ENCODE peak calls at places on chromosomes 7 and 10, in four cellular contexts. Y is fibroblast of lung; C is NB4; L is stimulated activated CD8-positive, alpha-beta memory T cell treated with anti-CD3 and anti-CD28 coated beads, Interleukin-15, amount 100 ng/mL, for 48 hours. H is an unnamed sample.

GRCh38 chr7:108002726-108003590 is at the start of gene LAMB1:
- DNase-seq in C (no peak), L (no peak), Y (peak), H (peak)

GRCh38 chr10:59234814-59235429 is 58.5 kb downstream of the PHYHIPL start:
- DNase-seq in Y (peak), L (no peak), C (peak), H (peak)

GRCh38 chr10:11716704-11717103 is 25.5 kb upstream of the ECHDC3 start:
- DNase-seq in L (no peak), Y (no peak), C (peak), H (no peak)

GRCh38 chr10:47175181-47176080 is 124.6 kb upstream of the GDF10 start:
- DNase-seq in Y (no peak), L (no peak), C (no peak), H (no peak)

GRCh38 chr7:98472391-98473002 is 71.6 kb upstream of the BAIAP2L1 start:
- DNase-seq in L (no peak), C (no peak), Y (no peak), H (no peak)

GRCh38 chr10:95864906-95865813 is 42.6 kb upstream of the CC2D2B start:
- DNase-seq in Y (peak), L (peak), C (peak), H (peak)

GRCh38 chr7:129067943-129068548 is 13.1 kb upstream of the TNPO3 start:
- DNase-seq in Y (no peak), L (no peak), C (peak), H (no peak)

GRCh38 chr10:118278649-118279048 is 63.5 kb downstream of the FAM204A start:
- DNase-seq in C (no peak), L (no peak), Y (peak), H (no peak)

GRCh38 chr7:82740246-82740848 is 296.8 kb upstream of the CACNA2D1 start:
- DNase-seq in Y (peak), L (no peak), C (peak), H (peak)

GRCh38 chr10:104332243-104333036 is 5.8 kb downstream of the ITPRIP start:
- DNase-seq in Y (peak), C (no peak), L (no peak), H (no peak)

GRCh38 chr7:84153005-84153404 is 41.6 kb downstream of the SEMA3A start:
- DNase-seq in Y (no peak), C (no peak), L (no peak), H (no peak)

GRCh38 chr10:18021725-18022480 is 70.2 kb downstream of the SLC39A12 start:
- DNase-seq in C (no peak), Y (no peak), L (no peak), H (no peak)

GRCh38 chr10:103849880-103850571 is 5.3 kb downstream of the SH3PXD2A start:
- DNase-seq in L (no peak), Y (peak), C (peak), H (no peak)

GRCh38 chr7:123749537-123749857 is 694 bp upstream of the WASL start:
- DNase-seq in Y (no peak), L (no peak), C (no peak), H (no peak)

GRCh38 chr7:119935418-119936025 is 337.5 kb upstream of the KCND2 start:
- DNase-seq in Y (peak), L (no peak), C (peak), H (peak)

GRCh38 chr7:135291809-135292253 is 58.2 kb downstream of the STRA8 start:
- DNase-seq in L (no peak), C (no peak), Y (peak), H (no peak)

GRCh38 chr10:122630526-122630925 is 69.1 kb downstream of the C10orf120 start:
- DNase-seq in Y (no peak), C (no peak), L (no peak), H (no peak)

GRCh38 chr7:44287488-44288380 is 37.7 kb downstream of the CAMK2B start:
- DNase-seq in Y (no peak), C (no peak), L (no peak), H (no peak)

GRCh38 chr7:37467017-37467416 is 18.4 kb upstream of the ELMO1 start:
- DNase-seq in C (peak), Y (no peak), L (no peak), H (no peak)

GRCh38 chr10:42866115-42866995 is 83.8 kb downstream of the BMS1 start:
- DNase-seq in L (peak), C (peak), Y (peak), H (peak)

GRCh38 chr10:11256896-11257295 is 239.2 kb downstream of the CELF2 start:
- DNase-seq in L (no peak), C (no peak), Y (no peak), H (no peak)

GRCh38 chr7:124856299-124856888 is 73.2 kb downstream of the POT1 start:
- DNase-seq in L (no peak), Y (peak), C (peak), H (peak)

GRCh38 chr7:539731-540411 is 20.2 kb upstream of the PDGFA start:
- DNase-seq in Y (peak), C (no peak), L (no peak), H (no peak)

GRCh38 chr10:119620771-119621384 is 24.1 kb upstream of the TIAL1 start:
- DNase-seq in C (no peak), Y (no peak), L (no peak), H (no peak)

GRCh38 chr7:27519801-27520200 is 142.9 kb downstream of the HIBADH start:
- DNase-seq in Y (no peak), C (no peak), L (no peak), H (no peak)

GRCh38 chr10:91162495-91163268 is 57.8 kb upstream of the PCGF5 start:
- DNase-seq in L (peak), Y (peak), C (peak), H (peak)

GRCh38 chr7:2444476-2444875 is 31.7 kb downstream of the GRIFIN start:
- DNase-seq in C (no peak), Y (peak), L (no peak), H (no peak)

GRCh38 chr7:22576941-22577927 is 77.2 kb upstream of the STEAP1B start:
- DNase-seq in Y (peak), C (peak), L (no peak), H (peak)

GRCh38 chr7:159118623-159119022 is 26.0 kb downstream of the VIPR2 start:
- DNase-seq in C (no peak), Y (no peak), L (no peak), H (no peak)

GRCh38 chr7:115066050-115066449 is 144.2 kb downstream of the MDFIC start:
- DNase-seq in C (no peak), L (no peak), Y (no peak), H (no peak)

GRCh38 chr10:34742456-34742855 is 72.6 kb downstream of the PARD3 start:
- DNase-seq in L (no peak), Y (peak), C (no peak), H (no peak)

GRCh38 chr7:139423091-139423490 is 60.4 kb downstream of the KLRG2 start:
- DNase-seq in L (no peak), Y (no peak), C (no peak), H (no peak)

GRCh38 chr7:22561895-22562593 is 62.1 kb upstream of the STEAP1B start:
- DNase-seq in L (no peak), C (no peak), Y (peak), H (no peak)

GRCh38 chr10:5692476-5693358 is 8.1 kb downstream of the TASOR2 start:
- DNase-seq in C (no peak), Y (peak), L (peak), H (no peak)

GRCh38 chr7:27784399-27785053 is 44.6 kb downstream of the TAX1BP1 start:
- DNase-seq in Y (peak), L (no peak), C (peak), H (peak)

GRCh38 chr10:84452006-84452405 is 123.6 kb downstream of the CCSER2 start:
- DNase-seq in Y (peak), L (no peak), C (no peak), H (no peak)

GRCh38 chr7:128236924-128237586 is 4.0 kb upstream of the LEP start:
- DNase-seq in C (peak), Y (peak), L (no peak), H (peak)

GRCh38 chr7:63072806-63073205 is 925.8 kb upstream of the ZNF722 start:
- DNase-seq in L (no peak), C (no peak), Y (no peak), H (no peak)

H was measured in KBM-7.